ENCODE peak calls at places on chromosome 1, in four cellular contexts. X is mammary epithelial cell, G is left cardiac atrium, M is anterior cingulate cortex. H is an unnamed sample.

GRCh38 chr1:15388201-15388880 is 21.3 kb upstream of the EFHD2 start:
- DNase-seq in X (no peak), M (no peak), G (no peak), H (no peak)

GRCh38 chr1:200042119-200042436 is 14.6 kb downstream of the NR5A2 start:
- DNase-seq in G (no peak), M (no peak), X (no peak), H (no peak)

GRCh38 chr1:220798338-220798737 is 11.6 kb downstream of the MTARC1 start:
- DNase-seq in G (no peak), M (no peak), X (no peak), H (no peak)

GRCh38 chr1:233518344-233518743 is 95.6 kb upstream of the KCNK1 start:
- DNase-seq in G (no peak), M (no peak), X (peak; percentile 54), H (no peak)

GRCh38 chr1:156162430-156163037 is 9.1 kb downstream of the SEMA4A start:
- DNase-seq in M (no peak), X (no peak), G (no peak), H (no peak)

GRCh38 chr1:222382171-222382570 is 165.7 kb downstream of the HHIPL2 start:
- DNase-seq in M (no peak), G (no peak), X (no peak), H (peak; percentile 37)

GRCh38 chr1:79716481-79716880 is 710.0 kb upstream of the ADGRL4 start:
- DNase-seq in G (no peak), X (peak; percentile 68), M (no peak), H (no peak)

GRCh38 chr1:25806418-25806817 is 6.4 kb downstream of the SELENON start:
- DNase-seq in G (peak; percentile 80), X (no peak), M (peak; percentile 46), H (no peak)

GRCh38 chr1:93708734-93709481 is 27.3 kb upstream of the BCAR3 start:
- DNase-seq in M (no peak), G (peak; percentile 57), X (no peak), H (no peak)

GRCh38 chr1:110957798-110958197 is 5.9 kb downstream of the LRIF1 start:
- DNase-seq in G (no peak), M (no peak), X (no peak), H (no peak)

GRCh38 chr1:48917901-48918603 is 141.4 kb upstream of the BEND5 start:
- DNase-seq in G (no peak), X (no peak), M (no peak), H (no peak)

GRCh38 chr1:201111156-201111555 is 1.1 kb downstream of the CACNA1S start:
- DNase-seq in X (no peak), G (no peak), M (no peak), H (no peak)

GRCh38 chr1:218374972-218375371 is 29.8 kb downstream of the TGFB2 start:
- DNase-seq in G (no peak), M (no peak), X (peak; percentile 33), H (no peak)

GRCh38 chr1:18874600-18874999 is 15.1 kb upstream of the TAS1R2 start:
- DNase-seq in X (no peak), M (no peak), G (no peak), H (no peak)

H was measured in esophagus muscularis mucosa.